ENCODE peak calls at places on chromosomes 11 and 22, in eight cellular contexts. W is glomerular endothelial cell; B is EL; E is foreskin fibroblast; I is non-pigmented ciliary epithelial cell; Z is M059J; Q is stimulated activated CD8-positive, alpha-beta memory T cell treated with anti-CD3 and anti-CD28 coated beads, Interleukin-15, amount 100 ng/mL, for 4 hours; U is cardiac fibroblast. H is an unnamed sample.

GRCh38 chr11:130338667-130339066 is 23.9 kb upstream of the ZBTB44 start:
- DNase-seq in Q (no peak), U (no peak), B (no peak), I (no peak), E (no peak), W (no peak), Z (no peak), H (no peak)

GRCh38 chr11:1292018-1292643 is 17.3 kb downstream of the TOLLIP start:
- DNase-seq in Q (no peak), Z (no peak), B (no peak), W (no peak), I (no peak), E (no peak), U (no peak), H (no peak)

GRCh38 chr11:124882339-124883071 is 15.2 kb downstream of the ROBO4 start:
- DNase-seq in W (no peak), I (no peak), B (no peak), Q (no peak), Z (no peak), U (no peak), E (no peak), H (peak)

GRCh38 chr11:76782526-76783293 is 446 bp upstream of the TSKU start:
- DNase-seq in B (peak), W (no peak), Q (no peak), U (peak), I (peak), Z (peak), E (peak), H (peak)

GRCh38 chr11:130553306-130553705 is 104.9 kb downstream of the ADAMTS15 start:
- DNase-seq in U (peak), B (no peak), Z (peak), E (peak), W (no peak), Q (no peak), I (no peak), H (no peak)

GRCh38 chr22:48663297-48663696 is 1164.4 kb downstream of the BRD1 start:
- DNase-seq in Z (no peak), E (no peak), Q (no peak), U (peak), W (no peak), I (no peak), B (no peak), H (peak)

GRCh38 chr22:50294319-50294656 is 13.2 kb downstream of the PLXNB2 start:
- DNase-seq in Z (no peak), U (no peak), W (no peak), I (no peak), Q (no peak), E (no peak), B (no peak), H (no peak)

GRCh38 chr11:107184936-107185335 is 166.7 kb upstream of the GUCY1A2 start:
- DNase-seq in Q (no peak), U (no peak), B (no peak), E (no peak), Z (no peak), I (no peak), W (no peak), H (no peak)

H was measured in heart left ventricle.